ENCODE peak calls at places on chromosomes 16 and 17, in ten cellular contexts. L is thoracic aorta, J is HFF-Myc, R is iPS-NIHi11, C is astrocyte of the spinal cord, H is LHCN-M2, B is occipital lobe, X is pons, D is GM12865, N is putamen. Q is an unnamed sample.

GRCh38 chr16:64406661-64407267 is 715.1 kb downstream of the CDH11 start:
- DNase-seq in N (peak), B (no peak), C (no peak), L (no peak), J (no peak), H (no peak), X (no peak), R (no peak), D (no peak), Q (peak)

GRCh38 chr16:27246439-27246838 is 22.1 kb downstream of the NSMCE1 start:
- DNase-seq in L (no peak), H (no peak), J (no peak), D (no peak), B (no peak), N (no peak), R (no peak), C (no peak), X (no peak), Q (no peak)

GRCh38 chr16:5479925-5480324 is 382.3 kb upstream of the EEF2KMT start:
- DNase-seq in B (no peak), X (no peak), J (no peak), R (peak), N (no peak), L (no peak), H (no peak), D (no peak), C (no peak), Q (no peak)

GRCh38 chr16:1095450-1096163 is 437 bp downstream of the C1QTNF8 start:
- DNase-seq in D (no peak), R (no peak), J (no peak), H (no peak), N (no peak), X (no peak), L (no peak), B (no peak), C (no peak), Q (no peak)

GRCh38 chr17:81509048-81509686 is 3.4 kb downstream of the ACTG1 start:
- DNase-seq in N (no peak), L (no peak), D (peak), B (no peak), X (no peak), J (no peak), H (no peak), R (no peak), C (no peak), Q (no peak)

GRCh38 chr16:59878479-59878878 is 1144.4 kb upstream of the GOT2 start:
- DNase-seq in L (no peak), C (peak), D (no peak), J (peak), N (no peak), B (no peak), X (peak), H (peak), R (no peak), Q (peak)

GRCh38 chr16:67663151-67663876 is 2.6 kb downstream of the PARD6A start:
- DNase-seq in H (no peak), N (no peak), B (no peak), R (no peak), L (no peak), X (no peak), C (no peak), J (no peak), D (no peak), Q (no peak)

GRCh38 chr16:65070831-65071230 is 51.0 kb downstream of the CDH11 start:
- DNase-seq in N (peak), X (peak), J (peak), H (peak), B (peak), C (peak), L (peak), D (no peak), R (peak), Q (peak)

GRCh38 chr17:33342025-33342424 is 48.9 kb upstream of the ASIC2 start:
- DNase-seq in X (no peak), L (no peak), C (no peak), N (no peak), B (no peak), H (no peak), R (no peak), D (no peak), J (no peak), Q (no peak)

GRCh38 chr16:64627781-64628180 is 494.1 kb downstream of the CDH11 start:
- DNase-seq in L (no peak), X (peak), C (no peak), H (no peak), N (peak), R (no peak), J (no peak), D (no peak), B (no peak), Q (no peak)

GRCh38 chr17:58020401-58020800 is 13.4 kb upstream of the SRSF1 start:
- DNase-seq in C (no peak), L (no peak), J (no peak), B (no peak), D (no peak), N (no peak), X (no peak), H (no peak), R (no peak), Q (no peak)

Q was measured in fibroblast of villous mesenchyme.